ENCODE peak calls at places on chromosome 18, in five cellular contexts. One of them, this sample, is unnamed.

GRCh38 chr18:374735-375168 is 106.9 kb upstream of the THOC1 start:
- DNase-seq in K562: no peak
- DNase-seq in GM12878: no peak
- DNase-seq in HepG2: no peak
- DNase-seq in WTC11: no peak
- DNase-seq in this sample: no peak

GRCh38 chr18:55275042-55275897 is 312.7 kb downstream of the TCF4 start:
- DNase-seq in GM12878: no peak
- DNase-seq in HepG2: no peak
- DNase-seq in WTC11: no peak
- DNase-seq in K562: no peak
- DNase-seq in this sample: no peak

GRCh38 chr18:6920099-6920955 is 190.8 kb downstream of the ARHGAP28 start:
- DNase-seq in GM12878: no peak
- DNase-seq in K562: peak
- DNase-seq in HepG2: peak
- DNase-seq in WTC11: peak
- DNase-seq in this sample: peak

GRCh38 chr18:57397440-57397839 is 37.7 kb upstream of the ONECUT2 start:
- DNase-seq in WTC11: no peak
- DNase-seq in HepG2: no peak
- DNase-seq in K562: no peak
- DNase-seq in GM12878: no peak
- DNase-seq in this sample: no peak

GRCh38 chr18:73827801-73828200 is 319.8 kb downstream of the FBXO15 start:
- DNase-seq in GM12878: no peak
- DNase-seq in WTC11: no peak
- DNase-seq in HepG2: no peak
- DNase-seq in K562: no peak
- DNase-seq in this sample: no peak

GRCh38 chr18:27188309-27188708 is 3.2 kb upstream of the CHST9 start:
- DNase-seq in GM12878: no peak
- DNase-seq in WTC11: no peak
- DNase-seq in K562: no peak
- DNase-seq in HepG2: no peak
- DNase-seq in this sample: no peak

GRCh38 chr18:23528580-23529472 is 25.5 kb downstream of the RMC1 start:
- DNase-seq in K562: peak
- DNase-seq in WTC11: no peak
- DNase-seq in GM12878: no peak
- DNase-seq in HepG2: no peak
- DNase-seq in this sample: no peak

GRCh38 chr18:49994410-49994809 is 181.1 kb upstream of the ACAA2 start:
- DNase-seq in K562: no peak
- DNase-seq in GM12878: no peak
- DNase-seq in HepG2: no peak
- DNase-seq in WTC11: no peak
- DNase-seq in this sample: no peak

GRCh38 chr18:69941183-69941582 is 6.5 kb downstream of the CD226 start:
- DNase-seq in K562: no peak
- DNase-seq in GM12878: no peak
- DNase-seq in HepG2: no peak
- DNase-seq in WTC11: no peak
- DNase-seq in this sample: no peak

GRCh38 chr18:23442958-23443357 is 10.1 kb upstream of the RIOK3 start:
- DNase-seq in GM12878: no peak
- DNase-seq in WTC11: no peak
- DNase-seq in K562: no peak
- DNase-seq in HepG2: no peak
- DNase-seq in this sample: no peak

GRCh38 chr18:42028232-42028832 is 73.3 kb downstream of the PIK3C3 start:
- DNase-seq in HepG2: peak
- DNase-seq in K562: peak
- DNase-seq in WTC11: peak
- DNase-seq in GM12878: no peak
- DNase-seq in this sample: peak

GRCh38 chr18:49814147-49814499 is 790 bp upstream of the ACAA2 start:
- DNase-seq in HepG2: peak
- DNase-seq in WTC11: peak
- DNase-seq in K562: peak
- DNase-seq in GM12878: no peak
- DNase-seq in this sample: peak

GRCh38 chr18:12401881-12402280 is 5.8 kb upstream of the PRELID3A start:
- DNase-seq in WTC11: no peak
- DNase-seq in GM12878: no peak
- DNase-seq in HepG2: no peak
- DNase-seq in K562: peak
- DNase-seq in this sample: no peak

GRCh38 chr18:79353238-79353637 is 42.5 kb upstream of the NFATC1 start:
- DNase-seq in GM12878: no peak
- DNase-seq in WTC11: peak
- DNase-seq in K562: no peak
- DNase-seq in HepG2: peak
- DNase-seq in this sample: peak
- TF ChIP-seq ESRRA in GM12878: no peak
- TF ChIP-seq ESRRA in WTC11: no peak
- TF ChIP-seq ESRRA in K562: no peak
- TF ChIP-seq ESRRA in HepG2: no peak
- TF ChIP-seq ESRRA in this sample: no peak

DNA sequence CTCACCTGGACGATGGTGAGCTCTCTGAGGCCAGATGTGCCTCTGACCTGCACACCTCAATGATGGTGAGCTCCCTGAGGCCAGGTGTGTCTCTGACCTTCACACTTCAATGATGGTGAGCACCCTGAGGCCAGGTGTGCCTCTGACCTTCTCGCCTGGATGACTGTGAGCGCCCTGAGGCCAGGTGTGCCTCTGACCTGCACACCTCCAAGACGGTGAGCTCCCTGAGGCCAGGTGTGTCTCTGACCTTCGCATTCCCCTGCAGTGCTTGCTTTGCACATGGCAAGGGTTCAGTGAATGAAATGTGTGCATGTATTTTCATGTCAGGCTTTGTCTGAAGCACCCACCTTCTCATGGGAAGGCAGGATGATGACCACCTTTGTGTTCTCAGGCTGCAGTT is 95.5 kb downstream of the PTGR3 start:
- DNase-seq in HepG2: no peak
- DNase-seq in GM12878: no peak
- DNase-seq in WTC11: no peak
- DNase-seq in K562: no peak
- DNase-seq in this sample: no peak
- TF ChIP-seq ESRRA in HepG2: no peak
- TF ChIP-seq ESRRA in GM12878: no peak
- TF ChIP-seq ESRRA in WTC11: no peak
- TF ChIP-seq ESRRA in K562: no peak
- TF ChIP-seq ESRRA in this sample: no peak

GRCh38 chr18:34042423-34043146 is 182.1 kb downstream of the NOL4 start:
- DNase-seq in WTC11: no peak
- DNase-seq in HepG2: no peak
- DNase-seq in K562: no peak
- DNase-seq in GM12878: no peak
- DNase-seq in this sample: no peak

GRCh38 chr18:34033968-34034367 is 190.7 kb downstream of the NOL4 start:
- DNase-seq in WTC11: no peak
- DNase-seq in GM12878: peak
- DNase-seq in HepG2: no peak
- DNase-seq in K562: no peak
- DNase-seq in this sample: no peak

GRCh38 chr18:34039194-34039593 is 185.5 kb downstream of the NOL4 start:
- DNase-seq in HepG2: no peak
- DNase-seq in GM12878: peak
- DNase-seq in K562: no peak
- DNase-seq in WTC11: no peak
- DNase-seq in this sample: no peak
- TF ChIP-seq ESRRA in HepG2: no peak
- TF ChIP-seq ESRRA in GM12878: no peak
- TF ChIP-seq ESRRA in K562: no peak
- TF ChIP-seq ESRRA in WTC11: no peak
- TF ChIP-seq ESRRA in this sample: no peak

GRCh38 chr18:79278896-79279295 is 116.8 kb upstream of the NFATC1 start:
- DNase-seq in WTC11: no peak
- DNase-seq in HepG2: no peak
- DNase-seq in GM12878: no peak
- DNase-seq in K562: no peak
- DNase-seq in this sample: no peak

GRCh38 chr18:79275461-79275860 is 120.3 kb upstream of the NFATC1 start:
- DNase-seq in GM12878: no peak
- DNase-seq in HepG2: no peak
- DNase-seq in WTC11: no peak
- DNase-seq in K562: no peak
- DNase-seq in this sample: no peak

GRCh38 chr18:79274823-79275222 is 120.9 kb upstream of the NFATC1 start:
- DNase-seq in WTC11: no peak
- DNase-seq in HepG2: no peak
- DNase-seq in GM12878: no peak
- DNase-seq in K562: no peak
- DNase-seq in this sample: no peak

GRCh38 chr18:79272916-79273315 is 122.8 kb upstream of the NFATC1 start:
- DNase-seq in WTC11: no peak
- DNase-seq in K562: no peak
- DNase-seq in GM12878: no peak
- DNase-seq in HepG2: no peak
- DNase-seq in this sample: no peak

GRCh38 chr18:79275992-79276391 is 119.7 kb upstream of the NFATC1 start:
- DNase-seq in WTC11: no peak
- DNase-seq in K562: no peak
- DNase-seq in GM12878: peak
- DNase-seq in HepG2: no peak
- DNase-seq in this sample: no peak
- TF ChIP-seq ESRRA in WTC11: no peak
- TF ChIP-seq ESRRA in K562: no peak
- TF ChIP-seq ESRRA in GM12878: no peak
- TF ChIP-seq ESRRA in HepG2: no peak
- TF ChIP-seq ESRRA in this sample: no peak

GRCh38 chr18:62389761-62390481 is 64.8 kb downstream of the TNFRSF11A start:
- DNase-seq in WTC11: no peak
- DNase-seq in HepG2: no peak
- DNase-seq in K562: no peak
- DNase-seq in GM12878: no peak
- DNase-seq in this sample: peak
- TF ChIP-seq ESRRA in WTC11: no peak
- TF ChIP-seq ESRRA in HepG2: no peak
- TF ChIP-seq ESRRA in K562: no peak
- TF ChIP-seq ESRRA in GM12878: no peak
- TF ChIP-seq ESRRA in this sample: no peak

This sample was measured in A549.